ENCODE peak calls at places on chromosome 2, in seven cellular contexts. K, A, D, X, G, Y and E are unnamed samples.

GRCh38 chr2:230160112-230160660 is 59.6 kb downstream of the SP110 start:
- DNase-seq in X (peak), G (peak), D (peak), K (no peak), A (peak), Y (peak), E (peak)

GRCh38 chr2:121281694-121282093 is 3.3 kb downstream of the TFCP2L1 start:
- DNase-seq in Y (no peak), D (no peak), X (no peak), G (no peak), A (no peak), K (no peak), E (no peak)

GRCh38 chr2:15832849-15833680 is 107.3 kb upstream of the MYCN start:
- DNase-seq in Y (no peak), X (no peak), D (no peak), A (no peak), G (no peak), K (no peak), E (no peak)

GRCh38 chr2:66578067-66578852 is 143.3 kb downstream of the MEIS1 start:
- DNase-seq in A (peak), G (no peak), Y (no peak), K (no peak), X (no peak), D (no peak), E (no peak)

GRCh38 chr2:174510583-174511189 is 23.9 kb upstream of the GPR155 start:
- DNase-seq in Y (no peak), K (no peak), X (no peak), D (no peak), G (no peak), A (peak), E (no peak)

GRCh38 chr2:8630676-8631464 is 51.0 kb upstream of the ID2 start:
- DNase-seq in A (no peak), D (no peak), Y (no peak), X (no peak), K (no peak), G (no peak), E (no peak)

GRCh38 chr2:20326163-20326780 is 24.4 kb downstream of the PUM2 start:
- DNase-seq in D (peak), K (no peak), X (peak), A (peak), Y (peak), G (no peak), E (no peak)

GRCh38 chr2:45765847-45766254 is 114.4 kb downstream of the PRKCE start:
- DNase-seq in A (no peak), Y (peak), D (no peak), G (no peak), X (no peak), K (no peak), E (no peak)

GRCh38 chr2:31397099-31397498 is 17.4 kb downstream of the XDH start:
- DNase-seq in A (no peak), G (no peak), K (no peak), X (no peak), Y (no peak), D (no peak), E (no peak)

GRCh38 chr2:6913415-6914157 is 3.6 kb upstream of the RNF144A start:
- DNase-seq in K (no peak), A (no peak), X (no peak), D (no peak), Y (no peak), G (no peak), E (no peak)

GRCh38 chr2:125684932-125685331 is 971.0 kb upstream of the GYPC start:
- DNase-seq in D (no peak), X (no peak), K (no peak), G (no peak), Y (no peak), A (no peak), E (no peak)

GRCh38 chr2:163044116-163044515 is 205.5 kb upstream of the KCNH7 start:
- DNase-seq in K (no peak), A (no peak), Y (no peak), X (no peak), D (no peak), G (no peak), E (no peak)

GRCh38 chr2:158024288-158024898 is 77.3 kb upstream of the UPP2 start:
- DNase-seq in X (peak), D (peak), Y (peak), A (peak), K (no peak), G (peak), E (no peak)

GRCh38 chr2:109318150-109318948 is 189.3 kb downstream of the SH3RF3 start:
- DNase-seq in K (no peak), D (peak), G (no peak), A (peak), X (peak), Y (peak), E (no peak)

GRCh38 chr2:47708801-47709499 is 74.0 kb upstream of the MSH6 start:
- DNase-seq in A (no peak), X (no peak), K (no peak), Y (no peak), G (no peak), D (no peak), E (no peak)